ENCODE peak calls at places on chromosomes 12 and 14, in five cellular contexts. One of them, this sample, is unnamed.
A peak's percentile ranks its signal among the peaks of the same experiment; 100 is the strongest.

GRCh38 chr12:42960087-42960527 is 370.6 kb upstream of the PRICKLE1 start:
- DNase-seq in psoas muscle: no peak
- DNase-seq in astrocyte of the cerebellum: peak; percentile 5
- DNase-seq in body of pancreas: no peak
- DNase-seq in H1: no peak
- DNase-seq in this sample: no peak

GRCh38 chr12:90791445-90791844 is 163.5 kb downstream of the CCER1 start:
- DNase-seq in psoas muscle: no peak
- DNase-seq in astrocyte of the cerebellum: no peak
- DNase-seq in body of pancreas: no peak
- DNase-seq in H1: no peak
- DNase-seq in this sample: no peak

GRCh38 chr12:5518584-5519365 is 86.9 kb downstream of the NTF3 start:
- DNase-seq in psoas muscle: no peak
- DNase-seq in astrocyte of the cerebellum: no peak
- DNase-seq in body of pancreas: no peak
- DNase-seq in H1: peak; percentile 55
- DNase-seq in this sample: no peak

GRCh38 chr14:82070753-82071152 is 537.1 kb upstream of the SEL1L start:
- DNase-seq in psoas muscle: no peak
- DNase-seq in astrocyte of the cerebellum: no peak
- DNase-seq in body of pancreas: no peak
- DNase-seq in H1: no peak
- DNase-seq in this sample: no peak

GRCh38 chr12:124391340-124392261 is 96.7 kb downstream of the RFLNA start:
- DNase-seq in psoas muscle: peak; percentile 75
- DNase-seq in astrocyte of the cerebellum: no peak
- DNase-seq in body of pancreas: no peak
- DNase-seq in H1: no peak
- DNase-seq in this sample: peak; percentile 64

GRCh38 chr12:129152291-129153075 is 299.2 kb downstream of the GLT1D1 start:
- DNase-seq in psoas muscle: no peak
- DNase-seq in astrocyte of the cerebellum: no peak
- DNase-seq in body of pancreas: peak; percentile 13
- DNase-seq in H1: peak; percentile 65
- DNase-seq in this sample: no peak

GRCh38 chr14:59362533-59362932 is 102.6 kb downstream of the GPR135 start:
- DNase-seq in psoas muscle: no peak
- DNase-seq in astrocyte of the cerebellum: no peak
- DNase-seq in body of pancreas: no peak
- DNase-seq in H1: no peak
- DNase-seq in this sample: peak; percentile 42

GRCh38 chr12:52975820-52976573 is 27.1 kb downstream of the KRT18 start:
- DNase-seq in psoas muscle: no peak
- DNase-seq in astrocyte of the cerebellum: no peak
- DNase-seq in body of pancreas: no peak
- DNase-seq in H1: no peak
- DNase-seq in this sample: peak; percentile 42

GRCh38 chr12:26971963-26972362 is 33.7 kb downstream of the FGFR1OP2 start:
- DNase-seq in psoas muscle: no peak
- DNase-seq in astrocyte of the cerebellum: no peak
- DNase-seq in body of pancreas: no peak
- DNase-seq in H1: no peak
- DNase-seq in this sample: no peak

GRCh38 chr12:24997970-24998582 is 49.2 kb upstream of the BCAT1 start:
- DNase-seq in psoas muscle: no peak
- DNase-seq in astrocyte of the cerebellum: peak; percentile 81
- DNase-seq in body of pancreas: no peak
- DNase-seq in H1: no peak
- DNase-seq in this sample: peak; percentile 89

GRCh38 chr12:50032516-50033316 is 7.4 kb upstream of the RACGAP1 start:
- DNase-seq in psoas muscle: no peak
- DNase-seq in astrocyte of the cerebellum: no peak
- DNase-seq in body of pancreas: no peak
- DNase-seq in H1: peak; percentile 71
- DNase-seq in this sample: no peak

GRCh38 chr12:1319215-1319614 is 275.2 kb downstream of the FBXL14 start:
- DNase-seq in psoas muscle: no peak
- DNase-seq in astrocyte of the cerebellum: no peak
- DNase-seq in body of pancreas: no peak
- DNase-seq in H1: no peak
- DNase-seq in this sample: peak; percentile 52

GRCh38 chr12:131895640-131896079 is 1.2 kb downstream of the ULK1 start:
- DNase-seq in psoas muscle: no peak
- DNase-seq in astrocyte of the cerebellum: no peak
- DNase-seq in body of pancreas: peak; percentile 54
- DNase-seq in H1: no peak
- DNase-seq in this sample: peak; percentile 15

GRCh38 chr14:77372304-77372841 is 4.5 kb downstream of the TMED8 start:
- DNase-seq in psoas muscle: no peak
- DNase-seq in astrocyte of the cerebellum: peak; percentile 38
- DNase-seq in body of pancreas: no peak
- DNase-seq in H1: no peak
- DNase-seq in this sample: peak; percentile 47

GRCh38 chr14:23159516-23159915 is 23.9 kb downstream of the SLC7A8 start:
- DNase-seq in psoas muscle: no peak
- DNase-seq in astrocyte of the cerebellum: no peak
- DNase-seq in body of pancreas: no peak
- DNase-seq in H1: no peak
- DNase-seq in this sample: no peak

GRCh38 chr12:85955127-85955526 is 81.0 kb downstream of the NTS start:
- DNase-seq in psoas muscle: no peak
- DNase-seq in astrocyte of the cerebellum: peak; percentile 6
- DNase-seq in body of pancreas: no peak
- DNase-seq in H1: no peak
- DNase-seq in this sample: peak; percentile 41

GRCh38 chr12:98418357-98419075 is 96.9 kb upstream of the TMPO start:
- DNase-seq in psoas muscle: peak; percentile 83
- DNase-seq in astrocyte of the cerebellum: peak; percentile 93
- DNase-seq in body of pancreas: peak; percentile 59
- DNase-seq in H1: no peak
- DNase-seq in this sample: peak; percentile 98

GRCh38 chr14:88829685-88830302 is 5.3 kb downstream of the TTC8 start:
- DNase-seq in psoas muscle: no peak
- DNase-seq in astrocyte of the cerebellum: no peak
- DNase-seq in body of pancreas: no peak
- DNase-seq in H1: no peak
- DNase-seq in this sample: no peak

GRCh38 chr14:31229009-31229408 is 21.4 kb upstream of the HECTD1 start:
- DNase-seq in psoas muscle: no peak
- DNase-seq in astrocyte of the cerebellum: no peak
- DNase-seq in body of pancreas: no peak
- DNase-seq in H1: no peak
- DNase-seq in this sample: no peak

GRCh38 chr12:54357802-54358619 is 6.3 kb downstream of the GPR84 start:
- DNase-seq in psoas muscle: no peak
- DNase-seq in astrocyte of the cerebellum: no peak
- DNase-seq in body of pancreas: no peak
- DNase-seq in H1: peak; percentile 53
- DNase-seq in this sample: peak; percentile 57

GRCh38 chr12:5967645-5968415 is 22.8 kb upstream of the ANO2 start:
- DNase-seq in psoas muscle: no peak
- DNase-seq in astrocyte of the cerebellum: no peak
- DNase-seq in body of pancreas: no peak
- DNase-seq in H1: no peak
- DNase-seq in this sample: no peak

GRCh38 chr14:33509454-33509853 is 441.4 kb downstream of the EGLN3 start:
- DNase-seq in psoas muscle: no peak
- DNase-seq in astrocyte of the cerebellum: no peak
- DNase-seq in body of pancreas: no peak
- DNase-seq in H1: no peak
- DNase-seq in this sample: no peak

GRCh38 chr12:94545937-94546771 is 86.5 kb upstream of the CEP83 start:
- DNase-seq in psoas muscle: no peak
- DNase-seq in astrocyte of the cerebellum: peak; percentile 48
- DNase-seq in body of pancreas: peak; percentile 36
- DNase-seq in H1: peak; percentile 59
- DNase-seq in this sample: peak; percentile 88

GRCh38 chr14:94129758-94130414 is 482 bp upstream of the IFI27L2 start:
- DNase-seq in psoas muscle: peak; percentile 52
- DNase-seq in astrocyte of the cerebellum: no peak
- DNase-seq in body of pancreas: no peak
- DNase-seq in H1: peak; percentile 48
- DNase-seq in this sample: peak; percentile 61

GRCh38 chr12:69570000-69570516 is 15.2 kb upstream of the CCT2 start:
- DNase-seq in psoas muscle: no peak
- DNase-seq in astrocyte of the cerebellum: peak; percentile 50
- DNase-seq in body of pancreas: no peak
- DNase-seq in H1: no peak
- DNase-seq in this sample: peak; percentile 88

GRCh38 chr14:23933706-23934105 is 19.9 kb upstream of the DHRS4 start:
- DNase-seq in psoas muscle: no peak
- DNase-seq in astrocyte of the cerebellum: no peak
- DNase-seq in body of pancreas: no peak
- DNase-seq in H1: no peak
- DNase-seq in this sample: no peak

GRCh38 chr12:89858718-89859117 is 150.1 kb upstream of the ATP2B1 start:
- DNase-seq in psoas muscle: no peak
- DNase-seq in astrocyte of the cerebellum: no peak
- DNase-seq in body of pancreas: no peak
- DNase-seq in H1: no peak
- DNase-seq in this sample: no peak

GRCh38 chr12:15563683-15564082 is 225.5 kb downstream of the EPS8 start:
- DNase-seq in psoas muscle: no peak
- DNase-seq in astrocyte of the cerebellum: no peak
- DNase-seq in body of pancreas: no peak
- DNase-seq in H1: no peak
- DNase-seq in this sample: peak; percentile 68

GRCh38 chr12:112824701-112825100 is 33.2 kb downstream of the RPH3A start:
- DNase-seq in psoas muscle: no peak
- DNase-seq in astrocyte of the cerebellum: no peak
- DNase-seq in body of pancreas: no peak
- DNase-seq in H1: no peak
- DNase-seq in this sample: no peak

GRCh38 chr12:92108651-92109050 is 37.0 kb downstream of the BTG1 start:
- DNase-seq in psoas muscle: no peak
- DNase-seq in astrocyte of the cerebellum: peak; percentile 11
- DNase-seq in body of pancreas: no peak
- DNase-seq in H1: no peak
- DNase-seq in this sample: peak; percentile 94

GRCh38 chr12:34205401-34205800 is 183.1 kb downstream of the ALG10 start:
- DNase-seq in psoas muscle: no peak
- DNase-seq in astrocyte of the cerebellum: no peak
- DNase-seq in body of pancreas: no peak
- DNase-seq in H1: no peak
- DNase-seq in this sample: no peak
- TF ChIP-seq CTCF in psoas muscle: no peak
- TF ChIP-seq CTCF in astrocyte of the cerebellum: no peak
- TF ChIP-seq CTCF in body of pancreas: no peak
- TF ChIP-seq CTCF in H1: no peak
- TF ChIP-seq CTCF in this sample: no peak

DNA sequence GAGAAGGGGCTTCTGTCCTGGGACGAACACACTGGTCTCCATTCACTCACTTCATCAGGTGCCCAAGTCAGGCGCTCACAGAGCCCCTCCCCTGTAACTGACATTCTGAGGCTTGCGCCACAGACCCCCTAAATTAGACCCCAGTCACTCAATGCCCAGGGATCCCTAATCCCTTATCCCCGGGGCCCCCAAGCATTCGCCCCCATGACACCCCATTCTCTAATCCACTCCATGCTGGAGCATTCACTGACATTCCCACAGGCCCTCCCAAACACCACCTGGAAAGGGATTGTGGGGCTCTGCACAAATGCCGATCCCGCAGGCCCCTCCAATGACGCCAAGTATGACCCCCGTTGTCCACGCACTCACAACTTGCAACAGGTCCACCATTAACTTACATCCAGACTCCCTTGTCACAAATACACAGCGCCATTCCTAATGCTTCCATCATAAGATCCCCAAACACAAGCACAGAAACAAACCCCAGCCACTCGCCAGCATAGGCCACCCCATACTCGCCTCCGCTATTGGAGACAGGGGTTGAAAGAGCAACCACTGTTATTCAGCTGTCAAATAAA is 1.5 kb downstream of the ZNF605 start:
- DNase-seq in psoas muscle: no peak
- DNase-seq in astrocyte of the cerebellum: no peak
- DNase-seq in body of pancreas: no peak
- DNase-seq in H1: no peak
- DNase-seq in this sample: no peak
- H3K4me3 ChIP-seq in psoas muscle: peak overlapping the region; percentile 81
- H3K4me3 ChIP-seq in astrocyte of the cerebellum: peak overlapping the region; percentile 89
- H3K4me3 ChIP-seq in body of pancreas: no peak overlapping the region
- H3K4me3 ChIP-seq in H1: peak overlapping the region; percentile 79
- H3K4me3 ChIP-seq in this sample: peak overlapping the region; percentile 61

GRCh38 chr14:104031384-104031783 is 54.1 kb upstream of the ASPG start:
- DNase-seq in psoas muscle: no peak
- DNase-seq in astrocyte of the cerebellum: no peak
- DNase-seq in body of pancreas: no peak
- DNase-seq in H1: no peak
- DNase-seq in this sample: no peak
- TF ChIP-seq CTCF in psoas muscle: no peak
- TF ChIP-seq CTCF in astrocyte of the cerebellum: no peak
- TF ChIP-seq CTCF in body of pancreas: no peak
- TF ChIP-seq CTCF in H1: no peak
- TF ChIP-seq CTCF in this sample: no peak

GRCh38 chr14:66649515-66649914 is 141.6 kb downstream of the GPHN start:
- DNase-seq in psoas muscle: no peak
- DNase-seq in astrocyte of the cerebellum: no peak
- DNase-seq in body of pancreas: no peak
- DNase-seq in H1: no peak
- DNase-seq in this sample: no peak
- H3K4me3 ChIP-seq in psoas muscle: no peak overlapping the region
- H3K4me3 ChIP-seq in astrocyte of the cerebellum: no peak overlapping the region
- H3K4me3 ChIP-seq in body of pancreas: no peak overlapping the region
- H3K4me3 ChIP-seq in H1: no peak overlapping the region
- H3K4me3 ChIP-seq in this sample: no peak overlapping the region

GRCh38 chr14:65281991-65282908 is 130.3 kb upstream of the FUT8 start:
- DNase-seq in psoas muscle: no peak
- DNase-seq in astrocyte of the cerebellum: peak; percentile 32
- DNase-seq in body of pancreas: no peak
- DNase-seq in H1: peak; percentile 63
- DNase-seq in this sample: peak; percentile 83
- TF ChIP-seq CTCF in psoas muscle: no peak
- TF ChIP-seq CTCF in astrocyte of the cerebellum: no peak
- TF ChIP-seq CTCF in body of pancreas: no peak
- TF ChIP-seq CTCF in H1: no peak
- TF ChIP-seq CTCF in this sample: peak; percentile 8

GRCh38 chr14:100193417-100194357 is 34.2 kb upstream of the DEGS2 start:
- DNase-seq in psoas muscle: no peak
- DNase-seq in astrocyte of the cerebellum: no peak
- DNase-seq in body of pancreas: peak; percentile 31
- DNase-seq in H1: no peak
- DNase-seq in this sample: no peak
- H3K4me3 ChIP-seq in psoas muscle: peak overlapping the region; percentile 68
- H3K4me3 ChIP-seq in astrocyte of the cerebellum: peak overlapping the region; percentile 44
- H3K4me3 ChIP-seq in body of pancreas: no peak overlapping the region
- H3K4me3 ChIP-seq in H1: no peak overlapping the region
- H3K4me3 ChIP-seq in this sample: peak overlapping the region; percentile 61

This sample was measured in choroid plexus epithelial cell.